ENCODE peak calls at places on chromosome X, in eight cellular contexts. One of them, this sample, is unnamed. For H3K9me2, the result is how much of the 10 kb centered on the place peaks cover.

GRCh38 chrX:107567370-107567769 is 60.9 kb upstream of the PRPS1 start:
- DNase-seq in GM23338: no peak
- DNase-seq in HCT116: no peak
- DNase-seq in PC-9: no peak
- DNase-seq in OCI-LY7: no peak
- DNase-seq in GM23248: no peak
- DNase-seq in PC-3: no peak
- DNase-seq in MM.1S: no peak
- DNase-seq in this sample: no peak

GRCh38 chrX:110987292-110987691 is 108.7 kb upstream of the PAK3 start:
- DNase-seq in GM23338: peak
- DNase-seq in HCT116: no peak
- DNase-seq in PC-9: no peak
- DNase-seq in OCI-LY7: no peak
- DNase-seq in GM23248: peak
- DNase-seq in PC-3: peak
- DNase-seq in MM.1S: no peak
- DNase-seq in this sample: peak

GRCh38 chrX:109709129-109709631 is 23.9 kb downstream of the ACSL4 start:
- DNase-seq in GM23338: peak
- DNase-seq in HCT116: peak
- DNase-seq in PC-9: peak
- DNase-seq in OCI-LY7: peak
- DNase-seq in GM23248: peak
- DNase-seq in PC-3: peak
- DNase-seq in MM.1S: peak
- DNase-seq in this sample: no peak

GRCh38 chrX:108292053-108292452 is 146.2 kb downstream of the COL4A6 start:
- DNase-seq in GM23338: no peak
- DNase-seq in HCT116: no peak
- DNase-seq in PC-9: no peak
- DNase-seq in OCI-LY7: no peak
- DNase-seq in GM23248: no peak
- DNase-seq in PC-3: no peak
- DNase-seq in MM.1S: no peak
- DNase-seq in this sample: no peak

GRCh38 chrX:134144231-134144630 is 92.8 kb upstream of the CCDC160 start:
- DNase-seq in GM23338: peak
- DNase-seq in HCT116: peak
- DNase-seq in PC-9: no peak
- DNase-seq in OCI-LY7: peak
- DNase-seq in GM23248: peak
- DNase-seq in PC-3: peak
- DNase-seq in MM.1S: peak
- DNase-seq in this sample: peak

GRCh38 chrX:110087485-110088356 is 84.8 kb downstream of the TMEM164 start:
- DNase-seq in GM23338: no peak
- DNase-seq in HCT116: peak
- DNase-seq in PC-9: peak
- DNase-seq in OCI-LY7: no peak
- DNase-seq in GM23248: peak
- DNase-seq in PC-3: peak
- DNase-seq in MM.1S: no peak
- DNase-seq in this sample: no peak

GRCh38 chrX:130091976-130092522 is 18.2 kb downstream of the ELF4 start:
- DNase-seq in GM23338: peak
- DNase-seq in HCT116: no peak
- DNase-seq in PC-9: peak
- DNase-seq in OCI-LY7: peak
- DNase-seq in GM23248: no peak
- DNase-seq in PC-3: no peak
- DNase-seq in MM.1S: peak
- DNase-seq in this sample: peak

GRCh38 chrX:108541286-108541685 is 101.6 kb downstream of the COL4A5 start:
- DNase-seq in GM23338: peak
- DNase-seq in HCT116: no peak
- DNase-seq in PC-9: no peak
- DNase-seq in OCI-LY7: no peak
- DNase-seq in GM23248: no peak
- DNase-seq in PC-3: no peak
- DNase-seq in MM.1S: no peak
- DNase-seq in this sample: no peak

GRCh38 chrX:144327515-144327914 is 443.6 kb downstream of the UBE2NL start:
- DNase-seq in GM23338: no peak
- DNase-seq in HCT116: no peak
- DNase-seq in PC-9: no peak
- DNase-seq in OCI-LY7: no peak
- DNase-seq in GM23248: peak
- DNase-seq in PC-3: peak
- DNase-seq in MM.1S: no peak
- DNase-seq in this sample: no peak

GRCh38 chrX:119685225-119686066 is 7.5 kb downstream of the SEPTIN6 start:
- DNase-seq in GM23338: no peak
- DNase-seq in HCT116: no peak
- DNase-seq in PC-9: no peak
- DNase-seq in OCI-LY7: peak
- DNase-seq in GM23248: peak
- DNase-seq in PC-3: no peak
- DNase-seq in MM.1S: peak
- DNase-seq in this sample: peak

GRCh38 chrX:107226766-107227165 is 20.4 kb downstream of the DNAAF6 start:
- DNase-seq in GM23338: no peak
- DNase-seq in HCT116: no peak
- DNase-seq in PC-9: no peak
- DNase-seq in OCI-LY7: no peak
- DNase-seq in GM23248: no peak
- DNase-seq in PC-3: no peak
- DNase-seq in MM.1S: no peak
- DNase-seq in this sample: no peak

GRCh38 chrX:133921764-133922389 is 63.5 kb downstream of the GPC3 start:
- DNase-seq in GM23338: peak
- DNase-seq in HCT116: peak
- DNase-seq in PC-9: peak
- DNase-seq in OCI-LY7: peak
- DNase-seq in GM23248: peak
- DNase-seq in PC-3: peak
- DNase-seq in MM.1S: peak
- DNase-seq in this sample: peak

GRCh38 chrX:72349190-72349589 is 43.5 kb upstream of the CITED1 start:
- DNase-seq in GM23338: no peak
- DNase-seq in HCT116: no peak
- DNase-seq in PC-9: no peak
- DNase-seq in OCI-LY7: no peak
- DNase-seq in GM23248: no peak
- DNase-seq in PC-3: no peak
- DNase-seq in MM.1S: no peak
- DNase-seq in this sample: no peak

GRCh38 chrX:139179592-139179991 is 350.9 kb upstream of the F9 start:
- DNase-seq in GM23338: no peak
- DNase-seq in HCT116: no peak
- DNase-seq in PC-9: no peak
- DNase-seq in OCI-LY7: no peak
- DNase-seq in GM23248: no peak
- DNase-seq in PC-3: peak
- DNase-seq in MM.1S: no peak
- DNase-seq in this sample: no peak

GRCh38 chrX:21153033-21153432 is 221.2 kb upstream of the CNKSR2 start:
- DNase-seq in GM23338: no peak
- DNase-seq in HCT116: no peak
- DNase-seq in PC-9: no peak
- DNase-seq in OCI-LY7: no peak
- DNase-seq in GM23248: no peak
- DNase-seq in PC-3: no peak
- DNase-seq in MM.1S: no peak
- DNase-seq in this sample: no peak

GRCh38 chrX:130025256-130025655 is 42.8 kb downstream of the BCORL1 start:
- DNase-seq in GM23338: peak
- DNase-seq in HCT116: no peak
- DNase-seq in PC-9: no peak
- DNase-seq in OCI-LY7: peak
- DNase-seq in GM23248: no peak
- DNase-seq in PC-3: no peak
- DNase-seq in MM.1S: no peak
- DNase-seq in this sample: no peak

GRCh38 chrX:9747644-9748043 is 18.0 kb downstream of the GPR143 start:
- DNase-seq in GM23338: no peak
- DNase-seq in HCT116: no peak
- DNase-seq in PC-9: no peak
- DNase-seq in OCI-LY7: no peak
- DNase-seq in GM23248: no peak
- DNase-seq in PC-3: no peak
- DNase-seq in MM.1S: no peak
- DNase-seq in this sample: no peak

GRCh38 chrX:9745417-9746115 is 20.1 kb downstream of the GPR143 start:
- DNase-seq in GM23338: no peak
- DNase-seq in HCT116: no peak
- DNase-seq in PC-9: no peak
- DNase-seq in OCI-LY7: peak
- DNase-seq in GM23248: peak
- DNase-seq in PC-3: no peak
- DNase-seq in MM.1S: no peak
- DNase-seq in this sample: no peak

GRCh38 chrX:9746148-9746880 is 19.3 kb downstream of the GPR143 start:
- DNase-seq in GM23338: peak
- DNase-seq in HCT116: no peak
- DNase-seq in PC-9: no peak
- DNase-seq in OCI-LY7: no peak
- DNase-seq in GM23248: peak
- DNase-seq in PC-3: peak
- DNase-seq in MM.1S: no peak
- DNase-seq in this sample: no peak

GRCh38 chrX:9749141-9749540 is 16.5 kb downstream of the GPR143 start:
- DNase-seq in GM23338: no peak
- DNase-seq in HCT116: no peak
- DNase-seq in PC-9: no peak
- DNase-seq in OCI-LY7: no peak
- DNase-seq in GM23248: no peak
- DNase-seq in PC-3: no peak
- DNase-seq in MM.1S: no peak
- DNase-seq in this sample: peak
- H3K9me2 ChIP-seq in GM23338: under half
- H3K9me2 ChIP-seq in HCT116: under half
- H3K9me2 ChIP-seq in PC-9: under half
- H3K9me2 ChIP-seq in OCI-LY7: under half
- H3K9me2 ChIP-seq in GM23248: under half
- H3K9me2 ChIP-seq in PC-3: under half
- H3K9me2 ChIP-seq in MM.1S: under half
- H3K9me2 ChIP-seq in this sample: under half

DNA sequence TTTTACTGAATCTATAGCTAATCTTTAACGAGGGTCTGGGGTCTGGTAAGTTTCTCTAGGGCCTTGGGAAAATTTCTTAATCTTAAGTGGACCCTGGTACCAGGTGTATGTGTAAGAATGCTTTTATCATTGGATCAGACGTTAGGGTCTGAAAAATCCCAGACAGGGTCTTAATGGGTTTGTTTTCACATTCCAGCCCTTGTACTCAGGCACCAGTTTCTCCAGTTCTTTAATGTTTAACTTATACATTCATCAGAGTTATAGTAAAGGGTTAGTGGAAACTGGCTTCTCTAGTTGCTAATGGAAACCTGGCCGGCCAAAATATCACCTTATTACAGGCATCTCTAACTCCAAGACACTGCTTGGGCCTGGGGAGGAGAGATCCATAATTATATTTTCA is 11.7 kb downstream of the MAGEB16 start:
- DNase-seq in GM23338: no peak
- DNase-seq in HCT116: no peak
- DNase-seq in PC-9: no peak
- DNase-seq in OCI-LY7: no peak
- DNase-seq in GM23248: no peak
- DNase-seq in PC-3: no peak
- DNase-seq in MM.1S: no peak
- DNase-seq in this sample: no peak
- H3K9me2 ChIP-seq in GM23338: under half
- H3K9me2 ChIP-seq in HCT116: under half
- H3K9me2 ChIP-seq in PC-9: under half
- H3K9me2 ChIP-seq in OCI-LY7: under half
- H3K9me2 ChIP-seq in GM23248: under half
- H3K9me2 ChIP-seq in PC-3: under half
- H3K9me2 ChIP-seq in MM.1S: under half
- H3K9me2 ChIP-seq in this sample: under half

GRCh38 chrX:47960400-47960799 is 43.4 kb downstream of the ZNF182 start:
- DNase-seq in GM23338: no peak
- DNase-seq in HCT116: no peak
- DNase-seq in PC-9: no peak
- DNase-seq in OCI-LY7: no peak
- DNase-seq in GM23248: no peak
- DNase-seq in PC-3: no peak
- DNase-seq in MM.1S: no peak
- DNase-seq in this sample: no peak
- H3K9me2 ChIP-seq in GM23338: under half
- H3K9me2 ChIP-seq in HCT116: under half
- H3K9me2 ChIP-seq in PC-9: under half
- H3K9me2 ChIP-seq in OCI-LY7: under half
- H3K9me2 ChIP-seq in GM23248: under half
- H3K9me2 ChIP-seq in PC-3: under half
- H3K9me2 ChIP-seq in MM.1S: under half
- H3K9me2 ChIP-seq in this sample: under half

GRCh38 chrX:70481424-70481823 is 36.8 kb downstream of the DLG3 start:
- DNase-seq in GM23338: no peak
- DNase-seq in HCT116: no peak
- DNase-seq in PC-9: no peak
- DNase-seq in OCI-LY7: no peak
- DNase-seq in GM23248: no peak
- DNase-seq in PC-3: no peak
- DNase-seq in MM.1S: no peak
- DNase-seq in this sample: no peak

GRCh38 chrX:70480660-70481018 is 36.0 kb downstream of the DLG3 start:
- DNase-seq in GM23338: no peak
- DNase-seq in HCT116: no peak
- DNase-seq in PC-9: no peak
- DNase-seq in OCI-LY7: no peak
- DNase-seq in GM23248: no peak
- DNase-seq in PC-3: no peak
- DNase-seq in MM.1S: no peak
- DNase-seq in this sample: no peak

GRCh38 chrX:70479970-70480659 is 35.5 kb downstream of the DLG3 start:
- DNase-seq in GM23338: peak
- DNase-seq in HCT116: no peak
- DNase-seq in PC-9: peak
- DNase-seq in OCI-LY7: no peak
- DNase-seq in GM23248: no peak
- DNase-seq in PC-3: peak
- DNase-seq in MM.1S: no peak
- DNase-seq in this sample: no peak

GRCh38 chrX:70481871-70482270 is 37.2 kb downstream of the DLG3 start:
- DNase-seq in GM23338: no peak
- DNase-seq in HCT116: no peak
- DNase-seq in PC-9: no peak
- DNase-seq in OCI-LY7: no peak
- DNase-seq in GM23248: no peak
- DNase-seq in PC-3: no peak
- DNase-seq in MM.1S: no peak
- DNase-seq in this sample: no peak

DNA sequence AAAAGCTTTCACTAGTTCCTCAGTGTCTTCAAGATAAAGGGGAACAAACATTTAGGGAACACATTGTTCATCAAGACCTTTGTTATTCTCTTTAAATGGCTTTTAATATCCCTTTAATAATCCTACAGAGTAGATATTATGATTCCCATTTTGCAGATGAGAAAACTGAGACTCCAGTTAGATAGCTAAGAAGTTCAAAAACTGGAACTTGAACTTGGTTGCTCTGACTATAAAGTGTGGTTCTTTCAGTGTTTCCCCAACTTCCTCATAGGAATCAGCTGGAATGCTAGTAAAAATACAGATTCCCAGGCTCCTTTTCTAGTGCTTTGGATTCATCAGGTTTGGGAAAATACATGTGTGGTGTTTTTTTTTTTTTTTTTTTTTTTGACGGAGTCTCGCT is 37.7 kb downstream of the DLG3 start:
- DNase-seq in GM23338: no peak
- DNase-seq in HCT116: no peak
- DNase-seq in PC-9: no peak
- DNase-seq in OCI-LY7: no peak
- DNase-seq in GM23248: no peak
- DNase-seq in PC-3: no peak
- DNase-seq in MM.1S: no peak
- DNase-seq in this sample: no peak
- H3K9me2 ChIP-seq in GM23338: under half
- H3K9me2 ChIP-seq in HCT116: under half
- H3K9me2 ChIP-seq in PC-9: under half
- H3K9me2 ChIP-seq in OCI-LY7: under half
- H3K9me2 ChIP-seq in GM23248: under half
- H3K9me2 ChIP-seq in PC-3: under half
- H3K9me2 ChIP-seq in MM.1S: under half
- H3K9me2 ChIP-seq in this sample: under half

This sample was measured in Karpas-422.